ENCODE peak calls at places on chromosomes 7 and 10, in ten cellular contexts. C, A, K, N, Q, T, B, S, Z and U are unnamed samples.

GRCh38 chr7:101562531-101563197 is 66.4 kb downstream of the MYL10 start:
- DNase-seq in C (no peak), A (no peak), K (peak; percentile 20), N (no peak), Q (peak; percentile 62), T (peak; percentile 19), B (no peak), S (no peak), Z (no peak), U (no peak)

GRCh38 chr7:142793156-142793555 is 22.4 kb downstream of the PRSS2 start:
- DNase-seq in C (no peak), A (no peak), K (no peak), N (no peak), Q (no peak), T (no peak), B (no peak), S (no peak), Z (no peak), U (no peak)

GRCh38 chr10:71214641-71215160 is 2.3 kb downstream of the UNC5B start:
- DNase-seq in C (no peak), A (no peak), K (no peak), N (no peak), Q (peak; percentile 62), T (no peak), B (no peak), S (peak; percentile 23), Z (no peak), U (peak; percentile 24)

GRCh38 chr10:12428447-12429135 is 79.2 kb downstream of the CAMK1D start:
- DNase-seq in C (no peak), A (no peak), K (no peak), N (no peak), Q (no peak), T (no peak), B (no peak), S (no peak), Z (no peak), U (no peak)

GRCh38 chr7:64515330-64515729 is 47.5 kb downstream of the ZNF680 start:
- DNase-seq in C (no peak), A (no peak), K (no peak), N (peak; percentile 9), Q (no peak), T (no peak), B (no peak), S (no peak), Z (no peak), U (no peak)

GRCh38 chr7:24058953-24059352 is 225.0 kb upstream of the NPY start:
- DNase-seq in C (no peak), A (no peak), K (no peak), N (no peak), Q (no peak), T (no peak), B (no peak), S (no peak), Z (no peak), U (no peak)

GRCh38 chr10:125041856-125042506 is 100.1 kb downstream of the ZRANB1 start:
- DNase-seq in C (no peak), A (no peak), K (no peak), N (no peak), Q (no peak), T (no peak), B (no peak), S (no peak), Z (no peak), U (no peak)

GRCh38 chr10:22710139-22710745 is 4.1 kb downstream of the PIP4K2A start:
- DNase-seq in C (peak; percentile 76), A (no peak), K (no peak), N (no peak), Q (no peak), T (no peak), B (no peak), S (no peak), Z (no peak), U (no peak)

DNA sequence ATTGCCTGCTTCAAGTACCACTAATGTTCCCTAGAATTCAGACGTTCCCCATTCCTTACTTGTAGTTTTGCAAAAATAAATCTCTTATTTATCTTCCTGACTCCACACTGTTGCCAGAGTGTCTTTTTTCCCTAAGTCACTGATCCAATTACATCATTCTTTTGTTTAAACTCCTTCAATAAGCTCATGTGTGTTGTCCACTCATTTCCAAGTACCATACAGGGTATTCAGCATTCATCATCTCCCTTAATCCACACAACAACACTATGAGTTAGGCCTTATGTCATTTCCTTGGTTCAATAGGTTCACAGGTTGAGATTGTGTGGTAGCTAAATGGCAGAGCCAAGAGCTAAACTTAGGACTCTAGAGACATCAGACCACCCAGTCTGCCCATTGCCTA is 119.9 kb upstream of the RHOBTB1 start:
- DNase-seq in C (no peak), A (no peak), K (no peak), N (no peak), Q (no peak), T (no peak), B (no peak), S (no peak), Z (no peak), U (no peak)
- H3K4me1 ChIP-seq in C (no peaks in the 10 kb centered on the region), A (no peaks in the 10 kb centered on the region), K (no peaks in the 10 kb centered on the region), N (no peaks in the 10 kb centered on the region), Q (no peaks in the 10 kb centered on the region), T (no peaks in the 10 kb centered on the region), B (no peaks in the 10 kb centered on the region), S (peaks cover 17% of the 10 kb centered on the region), Z (no peaks in the 10 kb centered on the region), U (no peaks in the 10 kb centered on the region)

GRCh38 chr7:20153567-20153966 is 63.6 kb downstream of the MACC1 start:
- DNase-seq in C (no peak), A (no peak), K (no peak), N (no peak), Q (no peak), T (no peak), B (no peak), S (no peak), Z (no peak), U (no peak)

GRCh38 chr7:20157456-20157855 is 59.7 kb downstream of the MACC1 start:
- DNase-seq in C (no peak), A (no peak), K (no peak), N (no peak), Q (no peak), T (no peak), B (no peak), S (no peak), Z (no peak), U (no peak)

GRCh38 chr7:20153999-20154398 is 63.2 kb downstream of the MACC1 start:
- DNase-seq in C (no peak), A (no peak), K (no peak), N (no peak), Q (no peak), T (no peak), B (no peak), S (no peak), Z (no peak), U (no peak)

GRCh38 chr7:20152057-20152456 is 65.1 kb downstream of the MACC1 start:
- DNase-seq in C (no peak), A (no peak), K (no peak), N (no peak), Q (no peak), T (no peak), B (no peak), S (no peak), Z (no peak), U (no peak)

DNA sequence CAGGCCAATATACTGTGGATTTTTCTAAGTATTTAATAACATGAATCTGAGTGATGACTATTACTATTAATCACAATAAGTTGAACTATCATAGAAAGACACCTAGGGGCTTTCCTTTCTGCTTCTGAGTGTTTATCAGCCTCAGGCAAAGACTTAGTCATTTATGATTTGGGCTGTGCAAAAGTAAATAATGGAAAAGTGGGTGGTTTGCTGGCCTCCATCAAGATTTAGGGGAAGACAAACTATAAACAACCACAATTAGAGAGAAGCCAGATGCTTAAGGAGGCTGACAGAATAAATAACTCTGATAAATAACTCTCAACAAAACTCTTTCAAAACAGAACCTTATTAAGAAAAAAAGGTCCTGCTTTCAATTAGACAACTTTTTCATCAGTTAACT is 64.7 kb downstream of the MACC1 start:
- DNase-seq in C (no peak), A (no peak), K (no peak), N (no peak), Q (no peak), T (no peak), B (no peak), S (no peak), Z (no peak), U (no peak)
- TF ChIP-seq POLR2AphosphoS5 in C (no peak), A (no peak), K (peak; percentile 39), N (no peak), Q (no peak), T (no peak), B (no peak), S (peak; percentile 41), Z (no peak), U (no peak)

GRCh38 chr7:39651262-39651661 is 27.9 kb downstream of the RALA start:
- DNase-seq in C (no peak), A (no peak), K (no peak), N (no peak), Q (no peak), T (no peak), B (no peak), S (no peak), Z (no peak), U (no peak)

GRCh38 chr7:39650676-39651075 is 27.3 kb downstream of the RALA start:
- DNase-seq in C (no peak), A (no peak), K (peak; percentile 64), N (no peak), Q (no peak), T (no peak), B (no peak), S (no peak), Z (no peak), U (no peak)

GRCh38 chr7:39644170-39644569 is 20.8 kb downstream of the RALA start:
- DNase-seq in C (no peak), A (no peak), K (no peak), N (no peak), Q (no peak), T (no peak), B (no peak), S (no peak), Z (no peak), U (no peak)

GRCh38 chr7:39645482-39646407 is 22.4 kb downstream of the RALA start:
- DNase-seq in C (no peak), A (no peak), K (no peak), N (no peak), Q (no peak), T (no peak), B (no peak), S (no peak), Z (no peak), U (no peak)

GRCh38 chr7:39647816-39648215 is 24.4 kb downstream of the RALA start:
- DNase-seq in C (no peak), A (no peak), K (no peak), N (no peak), Q (no peak), T (no peak), B (no peak), S (no peak), Z (no peak), U (no peak)
- H3K4me1 ChIP-seq in C (peaks cover 4% of the 10 kb centered on the region), A (peaks cover 13% of the 10 kb centered on the region), K (peaks cover 10% of the 10 kb centered on the region), N (peaks cover 4% of the 10 kb centered on the region), Q (peaks cover 14% of the 10 kb centered on the region), T (no peaks in the 10 kb centered on the region), B (no peaks in the 10 kb centered on the region), S (peaks cover 54% of the 10 kb centered on the region), Z (peaks cover under 1% of the 10 kb centered on the region), U (no peaks in the 10 kb centered on the region)

GRCh38 chr7:152025937-152026890 is 740 bp downstream of the GALNT11 start:
- DNase-seq in C (no peak), A (no peak), K (no peak), N (no peak), Q (no peak), T (peak; percentile 28), B (no peak), S (no peak), Z (no peak), U (no peak)

GRCh38 chr7:152030561-152030960 is 5.1 kb downstream of the GALNT11 start:
- DNase-seq in C (no peak), A (no peak), K (no peak), N (no peak), Q (no peak), T (no peak), B (no peak), S (no peak), Z (no peak), U (no peak)

GRCh38 chr7:152025077-152025936 is at the start of gene GALNT11:
- DNase-seq in C (no peak), A (peak; percentile 100), K (peak; percentile 93), N (peak; percentile 79), Q (peak; percentile 93), T (peak; percentile 97), B (peak; percentile 89), S (peak; percentile 91), Z (peak; percentile 41), U (peak; percentile 77)
- TF ChIP-seq POLR2AphosphoS5 in C (no peak), A (peak; percentile 74), K (peak; percentile 92), N (peak; percentile 55), Q (no peak), T (peak; percentile 69), B (no peak), S (peak; percentile 83), Z (peak; percentile 79), U (peak; percentile 84)